ENCODE peak calls at places on chromosome 16, in nine cellular contexts. One of them, this sample, is unnamed.

GRCh38 chr16:86751081-86752030 is 173.0 kb downstream of the FOXL1 start:
- DNase-seq in tibial nerve: no peak
- DNase-seq in neural progenitor cell: no peak
- DNase-seq in aorta: no peak
- DNase-seq in tibial artery: peak; percentile 78
- DNase-seq in cardiac muscle cell: no peak
- DNase-seq in gastrocnemius medialis: no peak
- DNase-seq in heart right ventricle: no peak
- DNase-seq in colonic mucosa: no peak
- DNase-seq in this sample: no peak

GRCh38 chr16:83433201-83433600 is 374.6 kb upstream of the HSBP1 start:
- DNase-seq in tibial nerve: no peak
- DNase-seq in neural progenitor cell: no peak
- DNase-seq in aorta: no peak
- DNase-seq in tibial artery: no peak
- DNase-seq in cardiac muscle cell: no peak
- DNase-seq in gastrocnemius medialis: no peak
- DNase-seq in heart right ventricle: no peak
- DNase-seq in colonic mucosa: no peak
- DNase-seq in this sample: no peak

GRCh38 chr16:88303890-88304819 is 78.6 kb upstream of the ZNF469 start:
- DNase-seq in tibial nerve: no peak
- DNase-seq in neural progenitor cell: no peak
- DNase-seq in aorta: peak; percentile 84
- DNase-seq in tibial artery: no peak
- DNase-seq in cardiac muscle cell: peak; percentile 28
- DNase-seq in gastrocnemius medialis: no peak
- DNase-seq in heart right ventricle: no peak
- DNase-seq in colonic mucosa: no peak
- DNase-seq in this sample: peak; percentile 50

GRCh38 chr16:17940584-17940983 is 396.0 kb downstream of the NPIPA8 start:
- DNase-seq in tibial nerve: no peak
- DNase-seq in neural progenitor cell: no peak
- DNase-seq in aorta: no peak
- DNase-seq in tibial artery: no peak
- DNase-seq in cardiac muscle cell: no peak
- DNase-seq in gastrocnemius medialis: no peak
- DNase-seq in heart right ventricle: no peak
- DNase-seq in colonic mucosa: no peak
- DNase-seq in this sample: no peak

GRCh38 chr16:59633996-59634579 is 900.0 kb upstream of the GOT2 start:
- DNase-seq in tibial nerve: no peak
- DNase-seq in neural progenitor cell: no peak
- DNase-seq in aorta: no peak
- DNase-seq in tibial artery: no peak
- DNase-seq in cardiac muscle cell: no peak
- DNase-seq in gastrocnemius medialis: no peak
- DNase-seq in heart right ventricle: no peak
- DNase-seq in colonic mucosa: no peak
- DNase-seq in this sample: no peak

GRCh38 chr16:54462151-54462651 is 175.6 kb upstream of the IRX3 start:
- DNase-seq in tibial nerve: no peak
- DNase-seq in neural progenitor cell: no peak
- DNase-seq in aorta: no peak
- DNase-seq in tibial artery: no peak
- DNase-seq in cardiac muscle cell: no peak
- DNase-seq in gastrocnemius medialis: no peak
- DNase-seq in heart right ventricle: no peak
- DNase-seq in colonic mucosa: no peak
- DNase-seq in this sample: no peak

GRCh38 chr16:72203401-72203800 is 31.4 kb upstream of the PMFBP1 start:
- DNase-seq in tibial nerve: no peak
- DNase-seq in neural progenitor cell: no peak
- DNase-seq in aorta: no peak
- DNase-seq in tibial artery: peak; percentile 69
- DNase-seq in cardiac muscle cell: no peak
- DNase-seq in gastrocnemius medialis: peak; percentile 23
- DNase-seq in heart right ventricle: peak; percentile 16
- DNase-seq in colonic mucosa: no peak
- DNase-seq in this sample: peak; percentile 42

GRCh38 chr16:86880316-86881117 is 302.2 kb downstream of the FOXL1 start:
- DNase-seq in tibial nerve: no peak
- DNase-seq in neural progenitor cell: no peak
- DNase-seq in aorta: no peak
- DNase-seq in tibial artery: no peak
- DNase-seq in cardiac muscle cell: no peak
- DNase-seq in gastrocnemius medialis: no peak
- DNase-seq in heart right ventricle: no peak
- DNase-seq in colonic mucosa: no peak
- DNase-seq in this sample: no peak

GRCh38 chr16:69522732-69523404 is 42.9 kb upstream of the NFAT5 start:
- DNase-seq in tibial nerve: no peak
- DNase-seq in neural progenitor cell: no peak
- DNase-seq in aorta: no peak
- DNase-seq in tibial artery: no peak
- DNase-seq in cardiac muscle cell: no peak
- DNase-seq in gastrocnemius medialis: no peak
- DNase-seq in heart right ventricle: no peak
- DNase-seq in colonic mucosa: no peak
- DNase-seq in this sample: no peak

GRCh38 chr16:72935896-72936295 is 112.0 kb downstream of the ZFHX3 start:
- DNase-seq in tibial nerve: peak; percentile 48
- DNase-seq in neural progenitor cell: no peak
- DNase-seq in aorta: no peak
- DNase-seq in tibial artery: peak; percentile 85
- DNase-seq in cardiac muscle cell: peak; percentile 61
- DNase-seq in gastrocnemius medialis: peak; percentile 72
- DNase-seq in heart right ventricle: no peak
- DNase-seq in colonic mucosa: no peak
- DNase-seq in this sample: no peak

GRCh38 chr16:85199069-85199725 is 86.9 kb upstream of the CIBAR2 start:
- DNase-seq in tibial nerve: no peak
- DNase-seq in neural progenitor cell: no peak
- DNase-seq in aorta: no peak
- DNase-seq in tibial artery: no peak
- DNase-seq in cardiac muscle cell: no peak
- DNase-seq in gastrocnemius medialis: no peak
- DNase-seq in heart right ventricle: no peak
- DNase-seq in colonic mucosa: no peak
- DNase-seq in this sample: no peak

GRCh38 chr16:81997738-81998137 is 13.5 kb downstream of the SDR42E1 start:
- DNase-seq in tibial nerve: no peak
- DNase-seq in neural progenitor cell: no peak
- DNase-seq in aorta: no peak
- DNase-seq in tibial artery: no peak
- DNase-seq in cardiac muscle cell: no peak
- DNase-seq in gastrocnemius medialis: no peak
- DNase-seq in heart right ventricle: no peak
- DNase-seq in colonic mucosa: no peak
- DNase-seq in this sample: no peak

GRCh38 chr16:89845417-89845816 is 17.1 kb downstream of the SPIRE2 start:
- DNase-seq in tibial nerve: no peak
- DNase-seq in neural progenitor cell: no peak
- DNase-seq in aorta: no peak
- DNase-seq in tibial artery: no peak
- DNase-seq in cardiac muscle cell: no peak
- DNase-seq in gastrocnemius medialis: no peak
- DNase-seq in heart right ventricle: no peak
- DNase-seq in colonic mucosa: no peak
- DNase-seq in this sample: no peak

GRCh38 chr16:19137201-19137601 is 23.4 kb downstream of the ITPRIPL2 start:
- DNase-seq in tibial nerve: no peak
- DNase-seq in neural progenitor cell: no peak
- DNase-seq in aorta: no peak
- DNase-seq in tibial artery: no peak
- DNase-seq in cardiac muscle cell: no peak
- DNase-seq in gastrocnemius medialis: no peak
- DNase-seq in heart right ventricle: no peak
- DNase-seq in colonic mucosa: no peak
- DNase-seq in this sample: no peak
- H3K27ac ChIP-seq in tibial nerve: no peak overlapping the region
- H3K27ac ChIP-seq in neural progenitor cell: no peak overlapping the region
- H3K27ac ChIP-seq in aorta: no peak overlapping the region
- H3K27ac ChIP-seq in tibial artery: peak overlapping the region; percentile 3
- H3K27ac ChIP-seq in cardiac muscle cell: no peak overlapping the region
- H3K27ac ChIP-seq in gastrocnemius medialis: no peak overlapping the region
- H3K27ac ChIP-seq in heart right ventricle: no peak overlapping the region
- H3K27ac ChIP-seq in colonic mucosa: no peak overlapping the region
- H3K27ac ChIP-seq in this sample: peak overlapping the region; percentile 24

DNA sequence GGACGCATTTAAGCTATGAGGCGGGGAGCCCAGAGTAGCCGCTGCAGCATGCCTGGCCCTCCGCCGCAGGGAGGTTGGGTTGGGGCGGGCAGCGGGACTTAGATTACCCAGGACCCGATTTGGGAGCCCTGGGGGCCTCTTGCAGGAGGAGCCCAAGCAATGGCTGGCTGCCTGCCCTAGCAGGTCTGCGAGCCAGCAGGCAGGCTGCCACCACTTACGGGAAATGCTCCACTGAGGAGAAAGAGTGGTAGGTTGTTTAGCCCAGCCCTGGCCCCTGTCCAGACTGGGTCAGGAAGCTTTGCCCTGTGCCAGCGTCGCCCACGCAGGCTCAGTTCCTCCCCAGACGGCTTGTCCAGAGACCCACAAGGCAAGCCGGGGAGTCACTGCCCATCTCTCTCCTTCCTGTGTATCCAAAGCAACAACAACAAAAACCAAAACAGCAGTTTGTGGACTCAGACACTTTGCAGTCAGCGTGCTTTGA is 10.3 kb upstream of the TVP23A start:
- DNase-seq in tibial nerve: peak; percentile 83
- DNase-seq in neural progenitor cell: no peak
- DNase-seq in aorta: peak; percentile 98
- DNase-seq in tibial artery: peak; percentile 98
- DNase-seq in cardiac muscle cell: no peak
- DNase-seq in gastrocnemius medialis: peak; percentile 78
- DNase-seq in heart right ventricle: peak; percentile 93
- DNase-seq in colonic mucosa: peak; percentile 78
- DNase-seq in this sample: peak; percentile 94
- H3K4me3 ChIP-seq in tibial nerve: peak overlapping the region; percentile 7
- H3K4me3 ChIP-seq in neural progenitor cell: no peak overlapping the region
- H3K4me3 ChIP-seq in aorta: no peak overlapping the region
- H3K4me3 ChIP-seq in tibial artery: peak overlapping the region; percentile 14
- H3K4me3 ChIP-seq in cardiac muscle cell: no peak overlapping the region
- H3K4me3 ChIP-seq in gastrocnemius medialis: peak overlapping the region; percentile 32
- H3K4me3 ChIP-seq in heart right ventricle: peak overlapping the region; percentile 1
- H3K4me3 ChIP-seq in colonic mucosa: peak overlapping the region; percentile 15
- H3K4me3 ChIP-seq in this sample: no peak overlapping the region

DNA sequence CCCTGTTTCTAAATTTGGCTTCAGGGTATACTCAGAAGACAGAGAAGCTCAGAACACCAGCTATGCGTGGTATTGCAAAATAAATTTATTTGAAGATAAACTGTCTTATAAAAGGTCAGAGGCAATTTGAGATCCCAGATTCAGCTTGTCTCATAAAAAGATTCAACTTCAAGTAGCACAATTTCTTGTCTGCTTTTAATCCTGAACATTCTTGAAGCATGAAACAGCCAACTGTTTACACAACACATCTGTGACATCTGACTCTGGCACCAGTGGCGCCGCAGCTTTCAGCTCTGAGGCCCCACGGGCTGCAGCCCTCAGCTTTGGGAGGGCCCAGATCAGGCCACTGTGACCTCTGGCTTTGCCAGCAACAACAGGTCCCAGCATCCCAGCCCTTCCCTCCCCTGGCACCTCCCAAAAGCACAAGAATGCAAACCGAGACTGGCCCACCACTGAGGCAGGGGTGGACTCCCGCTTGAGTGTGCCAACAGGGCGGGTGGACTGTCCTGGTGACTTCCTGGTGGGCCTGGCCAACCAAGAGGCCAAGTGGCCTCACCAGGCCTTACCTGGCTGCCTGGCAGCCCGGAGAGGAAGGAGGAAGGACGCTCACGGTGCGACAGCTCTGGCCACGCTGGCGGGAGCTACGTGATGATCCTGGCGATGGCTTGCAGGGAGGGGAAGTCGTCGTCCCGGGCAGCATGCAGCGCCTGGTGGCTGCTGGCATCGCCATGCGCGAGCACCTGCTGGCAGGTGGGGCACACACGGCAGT is 8.0 kb downstream of the SYNGR3 start:
- DNase-seq in tibial nerve: no peak
- DNase-seq in neural progenitor cell: no peak
- DNase-seq in aorta: no peak
- DNase-seq in tibial artery: no peak
- DNase-seq in cardiac muscle cell: no peak
- DNase-seq in gastrocnemius medialis: peak; percentile 56
- DNase-seq in heart right ventricle: no peak
- DNase-seq in colonic mucosa: no peak
- DNase-seq in this sample: no peak
- H3K27ac ChIP-seq in tibial nerve: peak overlapping the region; percentile 35
- H3K27ac ChIP-seq in neural progenitor cell: no peak overlapping the region
- H3K27ac ChIP-seq in aorta: no peak overlapping the region
- H3K27ac ChIP-seq in tibial artery: no peak overlapping the region
- H3K27ac ChIP-seq in cardiac muscle cell: no peak overlapping the region
- H3K27ac ChIP-seq in gastrocnemius medialis: no peak overlapping the region
- H3K27ac ChIP-seq in heart right ventricle: no peak overlapping the region
- H3K27ac ChIP-seq in colonic mucosa: peak overlapping the region; percentile 27
- H3K27ac ChIP-seq in this sample: no peak overlapping the region

GRCh38 chr16:30369938-30370443 is 303 bp downstream of the TBC1D10B start:
- DNase-seq in tibial nerve: no peak
- DNase-seq in neural progenitor cell: no peak
- DNase-seq in aorta: no peak
- DNase-seq in tibial artery: no peak
- DNase-seq in cardiac muscle cell: no peak
- DNase-seq in gastrocnemius medialis: no peak
- DNase-seq in heart right ventricle: no peak
- DNase-seq in colonic mucosa: no peak
- DNase-seq in this sample: no peak
- H3K4me3 ChIP-seq in tibial nerve: peak overlapping the region; percentile 75
- H3K4me3 ChIP-seq in neural progenitor cell: peak overlapping the region; percentile 95
- H3K4me3 ChIP-seq in aorta: peak overlapping the region; percentile 92
- H3K4me3 ChIP-seq in tibial artery: peak overlapping the region; percentile 76
- H3K4me3 ChIP-seq in cardiac muscle cell: peak overlapping the region; percentile 91
- H3K4me3 ChIP-seq in gastrocnemius medialis: peak overlapping the region; percentile 78
- H3K4me3 ChIP-seq in heart right ventricle: peak overlapping the region; percentile 93
- H3K4me3 ChIP-seq in colonic mucosa: peak overlapping the region; percentile 73
- H3K4me3 ChIP-seq in this sample: peak overlapping the region; percentile 76

DNA sequence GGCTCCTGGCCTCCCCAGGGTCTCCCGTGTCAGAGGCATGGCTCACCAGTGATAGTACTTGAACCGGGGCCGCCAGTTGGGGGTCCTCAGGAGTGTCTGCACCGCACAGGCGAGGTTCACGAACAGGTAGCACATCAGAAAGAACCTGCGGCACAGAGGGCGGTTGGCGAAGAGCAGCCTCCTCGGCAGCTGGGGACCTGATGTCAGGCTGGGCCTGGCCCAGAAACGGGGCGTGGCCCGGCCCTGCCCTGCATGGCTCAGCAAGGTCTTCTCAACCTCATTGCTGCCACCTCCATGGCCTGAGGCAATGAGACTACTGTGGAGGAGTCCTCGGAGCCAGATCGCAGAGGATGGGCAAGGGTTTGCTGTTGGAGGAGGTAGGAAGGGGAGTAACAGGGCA is 4.1 kb upstream of the LCAT start:
- DNase-seq in tibial nerve: no peak
- DNase-seq in neural progenitor cell: no peak
- DNase-seq in aorta: no peak
- DNase-seq in tibial artery: no peak
- DNase-seq in cardiac muscle cell: no peak
- DNase-seq in gastrocnemius medialis: no peak
- DNase-seq in heart right ventricle: no peak
- DNase-seq in colonic mucosa: no peak
- DNase-seq in this sample: no peak
- H3K27ac ChIP-seq in tibial nerve: no peak overlapping the region
- H3K27ac ChIP-seq in neural progenitor cell: no peak overlapping the region
- H3K27ac ChIP-seq in aorta: no peak overlapping the region
- H3K27ac ChIP-seq in tibial artery: no peak overlapping the region
- H3K27ac ChIP-seq in cardiac muscle cell: no peak overlapping the region
- H3K27ac ChIP-seq in gastrocnemius medialis: no peak overlapping the region
- H3K27ac ChIP-seq in heart right ventricle: no peak overlapping the region
- H3K27ac ChIP-seq in colonic mucosa: no peak overlapping the region
- H3K27ac ChIP-seq in this sample: no peak overlapping the region